ENCODE peak calls at places on chromosomes 11 and 22, in five cellular contexts. B, Z, R, T and N are unnamed samples.

GRCh38 chr11:45267660-45268340 is 18.3 kb downstream of the SYT13 start:
- DNase-seq in R (no peak), Z (no peak), T (no peak), B (no peak), N (no peak)

GRCh38 chr11:107370390-107370789 is 87.2 kb downstream of the CWF19L2 start:
- DNase-seq in T (no peak), Z (no peak), B (no peak), R (no peak), N (no peak)

GRCh38 chr22:26894362-26894761 is 237.0 kb downstream of the MIAT start:
- DNase-seq in Z (no peak), B (no peak), R (no peak), T (no peak), N (no peak)

GRCh38 chr11:16148301-16148787 is 208.0 kb downstream of the SOX6 start:
- DNase-seq in R (no peak), T (no peak), Z (no peak), B (no peak), N (no peak)

GRCh38 chr11:46631676-46632075 is 14.3 kb downstream of the ATG13 start:
- DNase-seq in Z (no peak), B (no peak), R (no peak), T (no peak), N (no peak)

GRCh38 chr11:65651589-65652510 is 10.9 kb downstream of the RELA start:
- DNase-seq in R (no peak), Z (peak; percentile 88), B (no peak), T (peak; percentile 73), N (peak; percentile 83)

GRCh38 chr22:30324008-30324730 is 2.6 kb downstream of the TBC1D10A start:
- DNase-seq in Z (no peak), T (no peak), B (no peak), R (no peak), N (no peak)

GRCh38 chr11:2940166-2940929 is 11.1 kb upstream of the PHLDA2 start:
- DNase-seq in R (no peak), T (peak; percentile 76), Z (no peak), B (peak; percentile 43), N (peak; percentile 85)

GRCh38 chr22:49855491-49855911 is 1.9 kb downstream of the ZBED4 start:
- DNase-seq in Z (peak; percentile 51), B (no peak), T (no peak), R (no peak), N (no peak)

GRCh38 chr22:46617250-46618103 is 2.7 kb upstream of the GRAMD4 start:
- DNase-seq in R (no peak), T (no peak), B (no peak), Z (no peak), N (no peak)

GRCh38 chr22:35915477-35916013 is 113.1 kb downstream of the RBFOX2 start:
- DNase-seq in R (no peak), B (no peak), T (no peak), Z (no peak), N (no peak)